ENCODE peak calls at places on chromosomes 5 and 9, in six cellular contexts. F is GM12891, A is GM12878, H is H1, N is HepG2, U is K562. V is an unnamed sample.

GRCh38 chr9:122036988-122037387 is 56.1 kb downstream of the TTLL11 start:
- DNase-seq in F (no peak), A (no peak), H (no peak), N (no peak), U (no peak), V (no peak)

GRCh38 chr5:37768362-37768761 is 71.5 kb downstream of the GDNF start:
- DNase-seq in F (no peak), A (no peak), H (no peak), N (no peak), U (no peak), V (no peak)

GRCh38 chr5:174843263-174844250 is 119.2 kb downstream of the MSX2 start:
- DNase-seq in F (no peak), A (no peak), H (no peak), N (no peak), U (no peak), V (no peak)

GRCh38 chr5:91468643-91469422 is 85.7 kb upstream of the ARRDC3 start:
- DNase-seq in F (no peak), A (no peak), H (no peak), N (no peak), U (no peak), V (no peak)

GRCh38 chr5:40679998-40680681 is 425 bp downstream of the PTGER4 start:
- DNase-seq in F (no peak), A (no peak), H (no peak), N (no peak), U (no peak), V (no peak)

GRCh38 chr9:69877852-69878507 is 57.4 kb downstream of the CFAP95 start:
- DNase-seq in F (peak), A (no peak), H (no peak), N (peak), U (no peak), V (no peak)

GRCh38 chr9:120439147-120439546 is 140.8 kb downstream of the CDK5RAP2 start:
- DNase-seq in F (no peak), A (no peak), H (peak), N (peak), U (peak), V (no peak)

GRCh38 chr5:132688536-132689409 is 15.0 kb downstream of the IL4 start:
- DNase-seq in F (no peak), A (no peak), H (no peak), N (no peak), U (no peak), V (no peak)

GRCh38 chr9:16321461-16322119 is 548.9 kb downstream of the BNC2 start:
- DNase-seq in F (no peak), A (no peak), H (no peak), N (no peak), U (no peak), V (no peak)

GRCh38 chr9:18848657-18849056 is 184.4 kb downstream of the SAXO1 start:
- DNase-seq in F (no peak), A (no peak), H (no peak), N (no peak), U (no peak), V (no peak)

GRCh38 chr5:147613359-147613758 is 103.5 kb upstream of the DPYSL3 start:
- DNase-seq in F (no peak), A (no peak), H (no peak), N (no peak), U (no peak), V (no peak)

GRCh38 chr5:148926207-148926606 is 99.8 kb downstream of the ADRB2 start:
- DNase-seq in F (no peak), A (no peak), H (peak), N (no peak), U (no peak), V (no peak)

DNA sequence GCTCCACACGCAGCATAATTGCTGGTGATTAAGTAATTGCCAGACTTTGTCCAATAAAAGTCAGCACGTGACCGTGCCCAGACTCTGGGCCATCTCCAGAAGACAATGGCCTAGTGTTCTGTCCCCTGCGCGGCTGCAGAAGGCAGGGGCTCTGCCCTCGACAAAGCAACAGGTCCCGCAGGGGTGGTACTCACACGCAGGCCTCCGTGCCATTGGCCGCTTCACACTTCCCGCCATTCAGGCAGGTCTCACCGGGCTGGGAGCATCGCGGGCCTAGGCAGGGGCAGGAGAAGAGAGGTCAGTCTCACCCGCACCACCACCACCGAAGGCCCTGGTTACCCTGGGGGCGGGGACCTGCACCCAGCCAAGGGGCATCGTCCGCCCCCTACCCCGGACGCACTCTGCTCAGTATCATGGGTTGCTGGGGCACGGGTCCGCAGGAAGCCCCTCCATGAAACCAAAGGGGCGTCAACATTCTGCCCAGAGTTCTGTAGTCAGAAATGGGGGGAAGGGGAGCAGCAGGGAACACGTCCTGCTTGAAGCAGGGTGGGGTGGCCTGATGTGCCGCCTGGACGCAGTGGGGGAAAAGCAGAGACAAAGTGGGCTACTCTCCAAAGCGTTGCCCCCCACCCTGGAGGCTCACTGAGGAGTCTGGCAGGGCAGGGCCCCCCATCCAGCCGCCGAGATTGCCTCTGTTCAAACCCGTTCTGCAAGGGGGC is 1.9 kb downstream of the NOTCH1 start:
- DNase-seq in F (no peak), A (no peak), H (no peak), N (peak), U (no peak), V (no peak)
- TF ChIP-seq POLR2A in F (no peak), A (no peak), H (no peak), N (no peak), U (no peak), V (no peak)

DNA sequence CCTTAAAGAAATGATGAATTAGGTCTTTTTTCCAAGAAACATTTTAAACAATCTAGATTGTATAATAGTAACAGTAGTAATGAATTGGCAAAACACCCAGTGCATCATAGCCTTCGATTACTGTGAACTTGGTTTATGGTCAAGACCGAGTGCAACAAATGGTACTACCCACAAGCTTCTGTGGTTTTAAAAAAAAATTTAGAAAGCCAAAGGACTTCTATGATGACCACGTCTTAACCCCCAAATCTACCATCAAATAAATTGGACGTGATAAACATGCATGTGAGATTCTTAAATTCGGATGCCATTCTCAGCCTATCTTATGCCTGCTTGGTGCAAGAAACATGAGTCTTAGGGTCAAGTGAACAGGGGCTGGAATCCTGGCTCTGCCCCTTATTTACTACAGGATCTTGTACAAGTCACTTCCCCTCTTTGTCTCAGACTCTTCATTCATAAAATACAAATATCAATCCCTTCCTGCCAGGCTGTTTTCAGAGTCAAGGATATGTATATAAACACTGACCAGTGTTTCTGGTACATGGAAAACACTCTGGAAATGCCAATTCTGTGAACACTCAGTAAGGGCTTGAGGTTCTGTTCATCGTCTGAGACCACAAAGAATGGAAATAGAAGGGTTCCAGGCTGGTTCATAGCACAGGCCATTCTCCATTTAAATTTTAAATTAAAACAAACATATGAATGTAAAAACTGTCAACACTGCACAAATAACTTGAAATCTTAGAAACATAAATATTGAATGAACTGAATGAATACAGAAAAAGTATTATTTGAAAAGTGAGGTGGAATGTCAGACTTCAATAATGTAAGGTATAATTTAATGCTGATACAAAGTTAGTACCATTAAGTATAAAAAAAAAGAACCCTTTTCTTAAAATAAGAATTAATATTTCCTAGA is 107.8 kb downstream of the NR6A1 start:
- DNase-seq in F (no peak), A (no peak), H (no peak), N (no peak), U (no peak), V (no peak)
- TF ChIP-seq POLR2AphosphoS5 in F (no peak), A (no peak), H (no peak), N (no peak), U (no peak), V (no peak)

GRCh38 chr5:1336106-1336561 is 8.8 kb downstream of the CLPTM1L start:
- DNase-seq in F (no peak), A (no peak), H (no peak), N (no peak), U (no peak), V (no peak)

GRCh38 chr5:1334831-1335539 is 9.9 kb downstream of the CLPTM1L start:
- DNase-seq in F (no peak), A (no peak), H (no peak), N (no peak), U (no peak), V (no peak)

GRCh38 chr5:1336749-1337489 is 8.0 kb downstream of the CLPTM1L start:
- DNase-seq in F (no peak), A (no peak), H (no peak), N (no peak), U (no peak), V (no peak)

GRCh38 chr5:1333986-1334385 is 10.9 kb downstream of the CLPTM1L start:
- DNase-seq in F (no peak), A (no peak), H (no peak), N (no peak), U (no peak), V (no peak)

DNA sequence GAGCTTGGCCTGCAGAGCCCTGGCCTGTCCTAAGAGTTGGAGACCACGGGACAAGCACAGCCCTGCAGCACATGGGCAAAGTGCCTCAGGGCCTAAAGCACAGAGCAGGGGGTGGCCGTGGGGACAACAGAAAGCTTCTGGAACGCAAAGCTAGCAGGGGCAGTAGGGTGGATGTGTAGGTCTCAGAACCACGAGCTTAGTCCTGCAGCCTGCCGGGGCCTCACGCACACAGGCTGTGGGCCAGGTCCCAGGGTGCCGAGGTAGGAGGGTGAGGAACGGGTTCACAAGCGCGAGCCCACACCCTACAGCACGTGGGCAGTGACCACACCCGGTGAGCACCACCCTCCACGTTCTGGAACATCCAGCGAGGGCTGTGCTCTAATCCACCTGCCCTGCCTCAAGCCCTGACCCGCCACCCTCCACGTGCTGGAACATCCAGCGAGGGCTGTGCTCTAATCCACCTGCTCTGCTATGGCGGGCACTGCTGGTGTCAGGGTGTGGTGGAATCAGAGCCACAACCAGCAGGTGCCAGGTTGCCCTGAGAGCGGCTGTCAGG is 9.3 kb downstream of the CLPTM1L start:
- DNase-seq in F (no peak), A (no peak), H (no peak), N (no peak), U (no peak), V (no peak)
- TF ChIP-seq TAF1 in F (no peak), A (no peak), H (no peak), N (no peak), U (no peak), V (no peak)

GRCh38 chr9:112380771-112381181 is 868 bp downstream of the HSDL2 start:
- DNase-seq in F (no peak), A (peak), H (no peak), N (peak), U (no peak), V (no peak)

GRCh38 chr9:112378441-112379176 is 1.3 kb upstream of the HSDL2 start:
- DNase-seq in F (no peak), A (no peak), H (no peak), N (no peak), U (no peak), V (no peak)

GRCh38 chr9:112377684-112378344 is 2.1 kb upstream of the HSDL2 start:
- DNase-seq in F (no peak), A (no peak), H (no peak), N (no peak), U (no peak), V (no peak)

GRCh38 chr9:112380102-112380581 is at the start of gene HSDL2:
- DNase-seq in F (no peak), A (no peak), H (no peak), N (no peak), U (no peak), V (no peak)

DNA sequence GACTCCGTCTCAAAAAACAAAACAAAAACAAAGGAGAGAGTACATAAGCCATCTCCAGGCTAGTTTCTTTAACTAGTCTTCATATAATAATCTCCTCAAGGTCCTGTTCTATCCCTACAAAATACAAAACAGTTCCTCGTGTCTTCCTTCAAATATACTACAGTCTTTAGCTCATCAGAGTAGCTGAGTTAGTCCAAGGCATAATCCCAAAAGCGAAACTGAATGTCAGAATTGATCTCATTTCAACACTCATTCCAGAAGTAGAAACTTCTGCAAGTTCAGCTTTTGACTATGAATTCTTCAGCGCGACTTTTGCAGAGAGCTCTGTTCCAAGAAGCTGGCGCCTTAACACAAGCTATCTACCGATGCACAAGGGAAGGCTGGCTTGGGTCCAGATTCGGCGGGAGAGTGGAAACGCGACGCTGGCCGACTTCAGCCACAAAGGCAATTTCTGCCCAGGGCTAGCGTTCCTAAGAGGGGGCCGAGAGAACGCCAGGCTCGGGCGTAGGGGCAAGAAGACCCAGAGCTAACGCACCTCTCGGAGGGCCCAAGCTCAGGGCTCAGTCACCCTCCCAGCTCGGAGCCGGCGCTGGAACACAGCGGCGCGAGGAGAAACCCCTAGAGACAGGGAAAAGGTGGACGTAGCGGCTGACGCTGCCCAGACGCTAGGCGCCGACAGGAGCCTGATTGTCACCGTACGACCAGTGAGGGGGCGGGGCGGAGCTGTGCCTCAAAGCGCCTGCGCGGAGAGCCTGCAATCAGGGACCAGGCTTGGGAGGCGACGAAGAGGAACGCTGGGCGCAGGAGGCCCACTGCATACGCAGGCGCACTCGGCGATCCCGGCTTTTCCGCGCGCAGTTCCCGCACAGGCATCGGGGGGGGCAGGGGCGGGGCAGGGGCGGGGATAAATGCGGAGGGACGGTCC is 469 bp upstream of the HSDL2 start:
- DNase-seq in F (peak), A (peak), H (peak), N (peak), U (peak), V (peak)
- TF ChIP-seq POLR2A in F (peak), A (peak), H (peak), N (peak), U (peak), V (peak)

DNA sequence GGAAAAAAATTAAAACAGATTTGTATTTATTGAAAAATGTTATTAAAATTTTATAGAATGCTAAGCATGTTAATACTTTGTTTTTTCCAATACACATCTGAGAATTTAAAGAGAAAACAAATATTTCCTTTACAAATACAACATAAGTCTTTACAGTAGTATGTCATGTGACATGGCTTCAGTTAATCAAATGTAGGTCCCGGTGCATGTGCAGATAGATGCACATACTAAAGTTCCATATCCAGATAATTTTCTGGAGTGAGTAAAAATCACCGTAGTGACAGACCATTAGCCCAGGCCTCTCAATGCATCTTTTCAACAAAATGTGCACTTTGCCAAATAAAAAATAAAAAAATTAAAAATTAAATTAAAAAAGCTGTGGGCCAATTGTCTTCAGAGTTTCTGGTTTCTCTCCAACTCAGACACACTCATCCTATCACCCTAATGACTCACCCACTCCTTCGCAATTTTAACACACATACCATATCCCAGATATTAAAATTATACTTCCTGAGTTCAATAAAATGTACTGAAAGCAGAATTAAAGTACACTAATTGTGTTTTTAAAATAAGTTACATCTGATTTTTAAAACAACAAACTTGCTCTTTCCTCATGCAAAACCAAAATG is 508.1 kb downstream of the NR2F1-AS1 start:
- DNase-seq in F (no peak), A (no peak), H (no peak), N (no peak), U (no peak), V (no peak)
- TF ChIP-seq POLR2AphosphoS5 in F (no peak), A (no peak), H (no peak), N (no peak), U (no peak), V (no peak)

DNA sequence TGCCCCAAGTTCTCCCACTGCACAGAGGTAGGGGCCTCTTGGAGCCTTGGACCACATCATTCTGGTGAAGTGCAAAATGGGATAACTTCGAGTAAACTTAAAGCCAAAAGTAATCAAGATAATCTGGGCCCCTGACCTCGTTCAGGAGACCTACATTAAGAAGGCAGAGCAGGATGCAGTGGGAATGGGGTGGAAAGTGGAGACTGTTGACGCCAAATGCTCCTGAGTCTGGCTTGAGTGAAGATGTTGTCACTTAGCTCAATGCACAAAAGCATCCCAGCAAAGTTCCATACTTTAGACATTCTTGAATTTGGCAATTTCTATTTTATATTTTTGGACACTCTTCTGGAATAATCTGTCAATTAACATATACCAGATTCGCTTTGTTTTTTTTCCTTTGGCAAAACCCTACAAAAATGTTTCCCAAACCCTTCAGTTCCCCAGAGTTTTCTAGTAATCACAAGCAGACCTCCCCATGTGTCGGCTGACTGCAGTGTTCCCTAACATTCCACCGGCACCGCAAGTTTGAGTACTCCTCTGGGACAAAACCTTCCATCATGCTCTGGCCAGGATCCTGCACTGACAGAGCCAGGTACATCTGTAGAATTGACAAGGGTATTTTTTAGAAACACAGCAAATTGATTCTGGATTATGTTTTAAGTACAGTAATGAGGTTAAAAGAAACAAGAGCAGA is 174.9 kb downstream of the GAS1 start:
- DNase-seq in F (no peak), A (no peak), H (no peak), N (no peak), U (no peak), V (no peak)
- TF ChIP-seq TAF1 in F (no peak), A (no peak), H (no peak), N (no peak), U (no peak), V (no peak)

GRCh38 chr5:51384281-51384840 is 1.1 kb downstream of the ISL1 start:
- DNase-seq in F (no peak), A (no peak), H (no peak), N (no peak), U (no peak), V (no peak)

GRCh38 chr5:51382759-51383493 is at the start of gene ISL1:
- DNase-seq in F (no peak), A (no peak), H (peak), N (no peak), U (peak), V (no peak)

GRCh38 chr5:51382508-51382758 is 815 bp upstream of the ISL1 start:
- DNase-seq in F (no peak), A (no peak), H (no peak), N (no peak), U (no peak), V (no peak)

GRCh38 chr5:51385214-51385613 is 2.0 kb downstream of the ISL1 start:
- DNase-seq in F (no peak), A (no peak), H (no peak), N (no peak), U (no peak), V (no peak)

GRCh38 chr5:51383494-51384081 is 340 bp downstream of the ISL1 start:
- DNase-seq in F (no peak), A (no peak), H (no peak), N (no peak), U (no peak), V (no peak)
- TF ChIP-seq POLR2A in F (no peak), A (no peak), H (no peak), N (no peak), U (no peak), V (no peak)